ENCODE peak calls at places on chromosomes 11 and 22, in four cellular contexts. Q is natural killer cell, W is lung, J is colonic mucosa. N is an unnamed sample.

GRCh38 chr11:12232819-12233601 is 122.6 kb downstream of the MICAL2 start:
- DNase-seq in Q (no peak), W (no peak), J (no peak), N (no peak)

GRCh38 chr11:30433831-30434230 is 110.9 kb downstream of the ARL14EP start:
- DNase-seq in Q (no peak), W (no peak), J (no peak), N (no peak)

GRCh38 chr11:63937713-63938480 is 905 bp upstream of the NAA40 start:
- DNase-seq in Q (no peak), W (no peak), J (peak; percentile 59), N (no peak)

GRCh38 chr11:71998649-71999310 is at the start of gene IL18BP:
- DNase-seq in Q (no peak), W (no peak), J (no peak), N (no peak)

GRCh38 chr11:66851698-66852465 is 5.0 kb upstream of the LRFN4 start:
- DNase-seq in Q (no peak), W (no peak), J (no peak), N (no peak)

GRCh38 chr11:20376162-20376561 is 11.4 kb upstream of the PRMT3 start:
- DNase-seq in Q (no peak), W (no peak), J (no peak), N (no peak)

GRCh38 chr22:43412808-43413785 is 1.3 kb downstream of the MPPED1 start:
- DNase-seq in Q (no peak), W (no peak), J (no peak), N (no peak)

GRCh38 chr11:2314525-2315394 is 12.9 kb downstream of the TSPAN32 start:
- DNase-seq in Q (peak; percentile 13), W (peak; percentile 88), J (peak; percentile 73), N (no peak)

GRCh38 chr11:128901655-128902514 is 10.7 kb downstream of the KCNJ5 start:
- DNase-seq in Q (no peak), W (no peak), J (no peak), N (no peak)

GRCh38 chr11:70141490-70142014 is 61.5 kb upstream of the FADD start:
- DNase-seq in Q (no peak), W (no peak), J (no peak), N (no peak)

GRCh38 chr11:32006799-32007388 is 84.0 kb upstream of the RCN1 start:
- DNase-seq in Q (no peak), W (no peak), J (no peak), N (no peak)

GRCh38 chr11:122267602-122268001 is 151.6 kb upstream of the BLID start:
- DNase-seq in Q (no peak), W (no peak), J (no peak), N (no peak)

GRCh38 chr11:32430586-32431357 is 4.6 kb downstream of the WT1 start:
- DNase-seq in Q (no peak), W (no peak), J (no peak), N (no peak)

GRCh38 chr22:50141891-50142363 is 28.6 kb upstream of the PANX2 start:
- DNase-seq in Q (no peak), W (no peak), J (no peak), N (no peak)

GRCh38 chr11:27717801-27718229 is 17.6 kb upstream of the BDNF start:
- DNase-seq in Q (no peak), W (no peak), J (no peak), N (no peak)

GRCh38 chr11:27718346-27718852 is 18.1 kb upstream of the BDNF start:
- DNase-seq in Q (no peak), W (no peak), J (peak; percentile 18), N (peak; percentile 15)

GRCh38 chr11:27716216-27716615 is 16.0 kb upstream of the BDNF start:
- DNase-seq in Q (no peak), W (no peak), J (no peak), N (no peak)

GRCh38 chr11:27716850-27717249 is 16.6 kb upstream of the BDNF start:
- DNase-seq in Q (no peak), W (no peak), J (no peak), N (no peak)

GRCh38 chr11:27717377-27717776 is 17.1 kb upstream of the BDNF start:
- DNase-seq in Q (no peak), W (no peak), J (no peak), N (no peak)
- TF ChIP-seq CTCF in Q (no peak), W (no peak), J (no peak), N (peak; percentile 15)

GRCh38 chr11:95968585-95968984 is 44.7 kb upstream of the MTMR2 start:
- DNase-seq in Q (no peak), W (no peak), J (no peak), N (no peak)
- TF ChIP-seq CTCF in Q (no peak), W (no peak), J (peak; percentile 18), N (no peak)

DNA sequence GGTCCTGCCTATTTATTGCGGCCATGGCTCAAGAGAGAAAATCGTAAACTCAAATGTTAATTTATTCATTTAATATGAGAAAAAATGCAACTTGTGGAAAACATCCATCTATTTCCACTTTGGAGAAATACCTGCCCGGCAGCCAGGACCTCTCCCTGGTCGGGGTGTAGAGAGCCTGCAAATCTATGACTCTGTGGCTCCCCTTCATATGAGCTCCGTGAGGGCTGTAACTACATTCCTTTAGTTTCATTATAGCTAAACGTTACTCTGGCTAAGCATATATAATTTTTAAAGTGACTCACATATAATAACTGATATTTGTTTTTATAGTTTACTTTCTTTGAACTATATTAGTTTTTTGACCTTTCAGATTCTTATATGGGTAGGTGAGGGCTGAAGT is 857.8 kb upstream of the FAT3 start:
- DNase-seq in Q (no peak), W (no peak), J (no peak), N (no peak)
- TF ChIP-seq CTCF in Q (no peak), W (no peak), J (no peak), N (no peak)

GRCh38 chr11:121112498-121113455 is 11.7 kb downstream of the TECTA start:
- DNase-seq in Q (peak; percentile 21), W (peak; percentile 68), J (peak; percentile 44), N (peak; percentile 32)
- TF ChIP-seq CTCF in Q (peak; percentile 59), W (peak; percentile 53), J (peak; percentile 43), N (peak; percentile 65)

N was measured in progenitor cell of endocrine pancreas.